ENCODE peak calls at places on chromosomes 6 and 20, in eight cellular contexts. J is NB4; N is T-helper 9 cell; S is stimulated activated CD4-positive, alpha-beta T cell treated with anti-CD3 and anti-CD28 coated beads, TNF-alpha, amount 100 ng/mL, for 48 hours; H is pancreas; Q is fibroblast of mammary gland; I is epithelial cell of esophagus; C is M059J. P is an unnamed sample.

GRCh38 chr20:46308258-46309157 is at the start of gene CDH22:
- DNase-seq in H (peak; percentile 60), S (no peak), J (peak; percentile 60), C (peak; percentile 38), Q (peak; percentile 26), I (peak; percentile 36), N (peak; percentile 32), P (no peak)

GRCh38 chr6:116218172-116218633 is 35.7 kb downstream of the TSPYL4 start:
- DNase-seq in I (peak; percentile 18), S (no peak), J (peak; percentile 30), N (no peak), C (no peak), Q (peak; percentile 28), H (no peak), P (peak; percentile 46)

GRCh38 chr20:2379511-2380229 is 1.0 kb upstream of the TGM6 start:
- DNase-seq in I (no peak), N (no peak), S (no peak), J (peak; percentile 35), H (no peak), C (peak; percentile 45), Q (no peak), P (no peak)

GRCh38 chr6:6622557-6622956 is 34.0 kb downstream of the LY86 start:
- DNase-seq in I (no peak), J (no peak), Q (peak; percentile 6), N (no peak), C (no peak), H (no peak), S (no peak), P (no peak)

GRCh38 chr6:37052027-37052628 is 46.7 kb downstream of the FGD2 start:
- DNase-seq in N (no peak), Q (no peak), H (no peak), J (no peak), I (no peak), S (no peak), C (no peak), P (no peak)

GRCh38 chr6:129100164-129100563 is 217.2 kb downstream of the LAMA2 start:
- DNase-seq in I (no peak), S (no peak), Q (no peak), N (no peak), H (no peak), C (no peak), J (no peak), P (no peak)

GRCh38 chr6:166608819-166609218 is 18.2 kb downstream of the RPS6KA2 start:
- DNase-seq in S (no peak), N (no peak), Q (peak; percentile 37), C (peak; percentile 69), J (no peak), H (no peak), I (no peak), P (no peak)

GRCh38 chr20:12835999-12836398 is 172.8 kb upstream of the SPTLC3 start:
- DNase-seq in H (no peak), N (no peak), J (no peak), C (no peak), S (no peak), Q (no peak), I (peak; percentile 90), P (no peak)

GRCh38 chr20:13851279-13851678 is 66.5 kb downstream of the NDUFAF5 start:
- DNase-seq in J (no peak), Q (no peak), H (no peak), N (no peak), C (no peak), I (no peak), S (no peak), P (no peak)

GRCh38 chr6:155493694-155494143 is 38.1 kb upstream of the NOX3 start:
- DNase-seq in J (peak; percentile 21), H (no peak), I (peak; percentile 97), C (peak; percentile 100), N (no peak), S (no peak), Q (peak; percentile 99), P (peak; percentile 100)

GRCh38 chr20:61426361-61426760 is 174.3 kb downstream of the CDH4 start:
- DNase-seq in C (peak; percentile 14), H (no peak), Q (no peak), S (no peak), I (peak; percentile 65), N (no peak), J (no peak), P (no peak)

GRCh38 chr6:12548526-12548925 is 168.0 kb upstream of the PHACTR1 start:
- DNase-seq in N (no peak), S (no peak), H (no peak), Q (no peak), C (peak; percentile 90), I (no peak), J (no peak), P (peak; percentile 73)

GRCh38 chr6:26183581-26184408 is 96.6 kb downstream of the HFE start:
- DNase-seq in N (peak; percentile 20), I (peak; percentile 90), J (peak; percentile 93), C (peak; percentile 56), Q (peak; percentile 85), S (no peak), H (peak; percentile 63), P (peak; percentile 97)

GRCh38 chr6:24581084-24581669 is 64.8 kb downstream of the KIAA0319 start:
- DNase-seq in N (peak; percentile 69), Q (peak; percentile 58), J (peak; percentile 78), C (peak; percentile 73), I (peak; percentile 72), S (peak; percentile 53), H (peak; percentile 69), P (peak; percentile 46)

GRCh38 chr6:149273318-149273717 is 44.2 kb upstream of the TAB2 start:
- DNase-seq in Q (no peak), N (no peak), I (no peak), J (peak; percentile 61), S (no peak), H (no peak), C (no peak), P (no peak)

GRCh38 chr6:43963877-43964658 is 163.2 kb downstream of the MRPL14 start:
- DNase-seq in H (no peak), N (no peak), S (no peak), C (no peak), J (no peak), Q (no peak), I (no peak), P (no peak)

GRCh38 chr6:84333827-84334226 is 106.4 kb upstream of the CEP162 start:
- DNase-seq in H (no peak), J (no peak), C (no peak), S (no peak), Q (no peak), N (no peak), I (no peak), P (no peak)

GRCh38 chr6:137172734-137173431 is 561 bp downstream of the IL22RA2 start:
- DNase-seq in Q (no peak), C (no peak), H (no peak), I (no peak), N (no peak), S (no peak), J (no peak), P (no peak)

GRCh38 chr6:132798820-132799538 is 542 bp upstream of the SLC18B1 start:
- DNase-seq in I (peak; percentile 88), J (peak; percentile 62), N (peak; percentile 62), Q (peak; percentile 65), C (peak; percentile 74), H (peak; percentile 83), S (no peak), P (peak; percentile 79)

GRCh38 chr6:121691126-121691540 is 255.7 kb downstream of the GJA1 start:
- DNase-seq in Q (peak; percentile 31), C (peak; percentile 58), I (no peak), J (no peak), H (no peak), S (no peak), N (no peak), P (no peak)